ENCODE peak calls at places on chromosomes 6 and 20, in five cellular contexts. V is ovary, L is heart left ventricle, K is body of pancreas, M is PC-9. B is an unnamed sample.

GRCh38 chr6:142796571-142796970 is 148.4 kb downstream of the HIVEP2 start:
- DNase-seq in V (no peak), L (no peak), K (peak), M (no peak), B (no peak)

GRCh38 chr20:19193349-19193748 is 19.1 kb upstream of the SLC24A3 start:
- DNase-seq in V (no peak), L (no peak), K (no peak), M (no peak), B (no peak)

GRCh38 chr20:35539756-35540212 is 2.1 kb upstream of the ERGIC3 start:
- DNase-seq in V (no peak), L (no peak), K (peak), M (no peak), B (no peak)

GRCh38 chr20:42138711-42139110 is 520.5 kb upstream of the CHD6 start:
- DNase-seq in V (no peak), L (no peak), K (no peak), M (no peak), B (no peak)

GRCh38 chr6:8558953-8559352 is 123.6 kb upstream of the SLC35B3 start:
- DNase-seq in V (no peak), L (no peak), K (no peak), M (no peak), B (no peak)

GRCh38 chr6:79525272-79526100 is 11.7 kb downstream of the LCA5 start:
- DNase-seq in V (peak), L (peak), K (peak), M (peak), B (no peak)

GRCh38 chr6:5674723-5675122 is 332.0 kb downstream of the NRN1 start:
- DNase-seq in V (no peak), L (no peak), K (peak), M (no peak), B (no peak)

GRCh38 chr6:110554966-110555460 is 78.6 kb upstream of the SLC22A16 start:
- DNase-seq in V (no peak), L (no peak), K (no peak), M (no peak), B (no peak)

GRCh38 chr6:93059911-93060310 is 359.4 kb downstream of the EPHA7 start:
- DNase-seq in V (no peak), L (no peak), K (no peak), M (no peak), B (no peak)

GRCh38 chr20:18663932-18664331 is 76.1 kb downstream of the DTD1 start:
- DNase-seq in V (no peak), L (no peak), K (no peak), M (no peak), B (no peak)

GRCh38 chr6:29968130-29968529 is 25.8 kb downstream of the HLA-A start:
- DNase-seq in V (no peak), L (no peak), K (peak), M (peak), B (no peak)

GRCh38 chr6:15427360-15428070 is 181.6 kb downstream of the JARID2 start:
- DNase-seq in V (no peak), L (no peak), K (peak), M (no peak), B (no peak)

GRCh38 chr6:19838442-19839236 is 1.5 kb downstream of the ID4 start:
- DNase-seq in V (peak), L (peak), K (peak), M (peak), B (no peak)

GRCh38 chr6:105482227-105482839 is 79.5 kb upstream of the PREP start:
- DNase-seq in V (peak), L (peak), K (peak), M (no peak), B (no peak)

GRCh38 chr20:10467985-10468845 is 33.1 kb downstream of the SLX4IP start:
- DNase-seq in V (no peak), L (no peak), K (no peak), M (peak), B (no peak)

GRCh38 chr6:5341845-5342244 is 80.5 kb downstream of the FARS2 start:
- DNase-seq in V (no peak), L (no peak), K (no peak), M (no peak), B (no peak)

GRCh38 chr6:142300758-142301251 is 1.0 kb upstream of the ADGRG6 start:
- DNase-seq in V (no peak), L (no peak), K (peak), M (peak), B (no peak)

GRCh38 chr6:107115695-107116327 is 496 bp upstream of the BEND3 start:
- DNase-seq in V (peak), L (no peak), K (peak), M (no peak), B (peak)

GRCh38 chr20:25020901-25021301 is 28.4 kb upstream of the APMAP start:
- DNase-seq in V (no peak), L (peak), K (peak), M (no peak), B (peak)

GRCh38 chr20:11067359-11067758 is 393.6 kb upstream of the JAG1 start:
- DNase-seq in V (no peak), L (no peak), K (no peak), M (no peak), B (no peak)

GRCh38 chr6:54716869-54717268 is 129.7 kb upstream of the FAM83B start:
- DNase-seq in V (no peak), L (no peak), K (no peak), M (no peak), B (no peak)

GRCh38 chr6:43053545-43054205 is at the start of gene CUL7:
- DNase-seq in V (peak), L (peak), K (peak), M (peak), B (peak)

GRCh38 chr6:44366781-44367180 is 20.7 kb upstream of the CDC5L start:
- DNase-seq in V (no peak), L (no peak), K (no peak), M (no peak), B (no peak)

GRCh38 chr6:53300656-53301551 is 47.8 kb downstream of the ELOVL5 start:
- DNase-seq in V (no peak), L (peak), K (peak), M (no peak), B (peak)

GRCh38 chr6:48560408-48560807 is 449.4 kb upstream of the PTCHD4 start:
- DNase-seq in V (no peak), L (no peak), K (no peak), M (no peak), B (no peak)

GRCh38 chr6:474454-475185 is 83.1 kb downstream of the IRF4 start:
- DNase-seq in V (no peak), L (no peak), K (peak), M (no peak), B (peak)

GRCh38 chr6:73078908-73079610 is 146.2 kb downstream of the KHDC1L start:
- DNase-seq in V (no peak), L (no peak), K (no peak), M (no peak), B (no peak)

GRCh38 chr6:111565316-111566221 is 40.1 kb downstream of the TRAF3IP2 start:
- DNase-seq in V (no peak), L (no peak), K (peak), M (no peak), B (no peak)

GRCh38 chr20:36210561-36210960 is 25.7 kb upstream of the AAR2 start:
- DNase-seq in V (no peak), L (no peak), K (no peak), M (no peak), B (no peak)

GRCh38 chr6:166612471-166612881 is 14.6 kb downstream of the RPS6KA2 start:
- DNase-seq in V (peak), L (no peak), K (no peak), M (no peak), B (no peak)

GRCh38 chr6:166075925-166076324 is 91.7 kb downstream of the TBXT start:
- DNase-seq in V (no peak), L (no peak), K (no peak), M (no peak), B (no peak)

GRCh38 chr20:34512266-34512954 is 3.8 kb upstream of the DYNLRB1 start:
- DNase-seq in V (no peak), L (no peak), K (no peak), M (no peak), B (no peak)

GRCh38 chr6:134245691-134246090 is 72.2 kb downstream of the SGK1 start:
- DNase-seq in V (no peak), L (no peak), K (no peak), M (no peak), B (no peak)
- H3K27ac ChIP-seq in V (no peak), L (no peak), K (peak), M (no peak), B (peak)

GRCh38 chr6:18545726-18546125 is 158.6 kb downstream of the RNF144B start:
- DNase-seq in V (no peak), L (no peak), K (no peak), M (no peak), B (no peak)
- TF ChIP-seq CTCF in V (no peak), L (no peak), K (no peak), M (no peak), B (no peak)

GRCh38 chr20:63031251-63032014 is 24.7 kb upstream of the BHLHE23 start:
- DNase-seq in V (peak), L (no peak), K (no peak), M (no peak), B (peak)

GRCh38 chr20:63035284-63036185 is 28.8 kb upstream of the BHLHE23 start:
- DNase-seq in V (peak), L (no peak), K (no peak), M (no peak), B (peak)

GRCh38 chr20:63032026-63032800 is 25.4 kb upstream of the BHLHE23 start:
- DNase-seq in V (peak), L (no peak), K (no peak), M (no peak), B (peak)

GRCh38 chr20:63033635-63034510 is 27.1 kb upstream of the BHLHE23 start:
- DNase-seq in V (peak), L (no peak), K (no peak), M (no peak), B (peak)

DNA sequence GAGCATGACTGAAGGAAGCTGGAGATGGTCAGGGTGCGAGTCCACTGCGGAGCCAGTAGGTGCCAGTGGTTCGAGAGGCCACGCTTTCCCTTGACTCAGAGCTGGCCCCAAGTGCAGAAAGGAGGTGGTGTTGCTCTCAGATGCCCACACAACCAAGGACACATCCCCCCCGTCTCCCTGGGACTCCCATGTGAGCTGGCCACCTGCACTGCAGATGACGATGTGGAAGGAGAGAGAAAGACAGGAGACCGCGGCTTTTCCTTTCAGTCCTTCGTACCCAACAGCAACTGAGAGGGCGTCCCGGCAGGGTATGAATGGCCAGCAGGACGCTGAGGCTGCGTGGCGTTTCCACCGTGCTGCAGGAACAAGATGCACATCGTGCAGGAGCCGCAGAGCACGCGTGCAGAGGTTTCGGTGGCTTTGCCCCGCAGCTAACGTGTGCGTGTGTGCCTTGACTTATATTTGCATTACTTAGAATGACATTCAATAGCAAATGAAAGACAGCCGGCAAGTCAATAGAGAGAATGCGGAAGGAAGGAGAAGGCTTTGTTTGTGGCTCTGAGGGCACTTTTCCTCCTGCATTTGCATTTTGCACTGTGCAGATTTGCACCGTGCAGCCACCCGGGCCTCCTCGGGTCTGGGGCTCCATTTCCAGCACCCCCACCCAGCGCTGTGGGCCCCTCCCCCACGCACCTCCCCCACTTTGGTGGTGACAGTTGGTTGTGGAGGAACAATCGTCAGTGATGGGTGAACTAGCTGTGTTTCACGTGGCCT is 26.3 kb upstream of the BHLHE23 start:
- DNase-seq in V (peak), L (no peak), K (no peak), M (no peak), B (peak)
- H3K27ac ChIP-seq in V (no peak), L (no peak), K (no peak), M (no peak), B (no peak)

DNA sequence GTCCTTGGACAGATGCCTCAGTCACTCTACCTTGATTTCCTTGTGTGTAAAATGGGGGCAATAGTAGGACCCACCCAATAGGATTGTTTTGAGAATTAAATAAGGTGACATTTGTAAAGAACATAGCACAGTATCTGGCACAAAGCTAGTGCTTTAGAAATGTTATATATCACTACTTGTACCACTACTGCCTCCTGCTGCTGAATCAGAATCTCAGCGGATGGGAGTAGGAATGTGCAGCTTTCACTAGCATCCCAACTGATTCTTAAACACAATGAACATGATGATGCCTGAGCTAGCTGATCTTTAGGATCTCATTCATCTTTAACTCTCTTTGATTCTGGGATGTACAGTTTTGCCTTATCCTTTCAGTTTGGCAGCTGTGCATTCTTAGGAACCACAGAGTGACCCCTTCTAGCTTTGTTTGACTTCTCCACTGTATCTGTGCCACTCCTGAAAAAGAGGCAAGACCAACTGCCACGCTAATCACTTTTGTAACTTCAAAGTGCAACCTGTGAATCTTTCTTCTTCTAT is 7.2 kb downstream of the PBOV1 start:
- DNase-seq in V (no peak), L (no peak), K (no peak), M (no peak), B (no peak)
- TF ChIP-seq CTCF in V (no peak), L (no peak), K (no peak), M (no peak), B (no peak)